ENCODE peak calls at places on chromosome 18, in five cellular contexts. I is A673, D is type B pancreatic cell, X is GM10248, E is IMR-90. N is an unnamed sample.

GRCh38 chr18:21179590-21180220 is 62.3 kb upstream of the GREB1L start:
- DNase-seq in X (peak), E (peak), I (peak), D (no peak), N (peak)

GRCh38 chr18:44039826-44040225 is 640.9 kb upstream of the SETBP1 start:
- DNase-seq in X (no peak), E (no peak), I (no peak), D (no peak), N (no peak)

GRCh38 chr18:13703899-13704298 is 22.5 kb downstream of the FAM210A start:
- DNase-seq in I (no peak), X (no peak), D (no peak), E (peak), N (no peak)

GRCh38 chr18:59881728-59882685 is 17.8 kb upstream of the PMAIP1 start:
- DNase-seq in I (peak), D (no peak), E (peak), X (no peak), N (peak)

GRCh38 chr18:58998421-58999203 is 133.9 kb downstream of the ZNF532 start:
- DNase-seq in D (no peak), X (no peak), E (peak), I (peak), N (peak)

GRCh38 chr18:55404811-55405654 is 183.0 kb downstream of the TCF4 start:
- DNase-seq in I (no peak), D (no peak), X (no peak), E (no peak), N (no peak)

GRCh38 chr18:59501876-59502221 is 142.8 kb upstream of the LMAN1 start:
- DNase-seq in D (no peak), I (no peak), E (no peak), X (no peak), N (no peak)

GRCh38 chr18:79939096-79939495 is 12.4 kb downstream of the SLC66A2 start:
- DNase-seq in I (no peak), X (no peak), E (no peak), D (no peak), N (no peak)

GRCh38 chr18:61203151-61203550 is 130.1 kb upstream of the CDH20 start:
- DNase-seq in X (no peak), E (no peak), D (no peak), I (no peak), N (peak)

GRCh38 chr18:59885579-59886163 is 14.1 kb upstream of the PMAIP1 start:
- DNase-seq in D (no peak), X (peak), I (peak), E (peak), N (peak)

GRCh38 chr18:56460590-56460989 is 177.8 kb downstream of the TXNL1 start:
- DNase-seq in I (no peak), E (no peak), D (no peak), X (no peak), N (no peak)

GRCh38 chr18:56458770-56459450 is 179.5 kb downstream of the TXNL1 start:
- DNase-seq in D (no peak), E (no peak), I (no peak), X (no peak), N (no peak)

GRCh38 chr18:56459451-56459777 is 179.0 kb downstream of the TXNL1 start:
- DNase-seq in E (no peak), D (no peak), X (no peak), I (no peak), N (no peak)

DNA sequence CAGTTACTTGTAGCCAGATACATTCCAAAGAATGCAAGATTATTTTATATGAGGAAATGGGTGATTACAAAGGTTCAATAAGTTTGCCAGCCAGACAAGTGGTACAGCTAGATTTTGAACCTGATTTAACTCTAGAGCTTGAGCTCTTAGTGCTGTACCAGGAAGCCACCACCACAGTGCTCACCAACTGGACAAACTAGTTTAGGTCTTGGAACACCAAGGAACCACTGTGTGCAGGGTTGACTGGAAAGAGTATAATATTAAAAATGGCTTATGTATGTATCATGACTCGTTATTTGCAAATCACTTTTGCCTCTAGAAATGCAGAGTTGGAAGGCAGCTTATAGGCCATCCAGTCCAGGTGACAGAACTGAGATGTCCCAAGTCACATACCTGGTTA is 177.2 kb downstream of the TXNL1 start:
- DNase-seq in D (no peak), I (no peak), E (no peak), X (no peak), N (no peak)
- TF ChIP-seq CTCF in D (no peak), I (no peak), E (no peak), X (no peak), N (no peak)

DNA sequence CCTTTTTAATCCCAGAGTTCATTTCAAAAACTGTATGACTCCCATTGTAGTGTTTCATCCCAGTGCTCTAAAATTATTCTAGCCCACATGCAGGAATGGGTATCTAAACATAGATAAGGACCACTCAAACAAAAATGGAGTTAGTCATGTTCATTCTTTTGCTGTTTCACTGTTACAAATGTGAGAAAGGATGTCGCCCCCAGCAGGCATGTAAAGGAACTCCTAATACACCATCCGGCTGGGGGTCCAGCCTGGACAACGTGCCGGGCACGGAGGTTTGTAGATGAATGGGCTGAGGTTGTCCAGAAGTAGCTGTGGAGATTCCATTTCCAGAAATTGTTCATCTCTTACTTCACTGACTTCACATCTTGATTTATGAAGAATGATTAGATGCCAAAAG is 101.9 kb upstream of the RAB12 start:
- DNase-seq in I (peak), X (no peak), E (peak), D (no peak), N (peak)
- TF ChIP-seq CTCF in I (peak), X (no peak), E (peak), D (peak), N (peak)

GRCh38 chr18:2134364-2134763 is 436.9 kb downstream of the METTL4 start:
- DNase-seq in X (no peak), D (no peak), E (no peak), I (no peak), N (no peak)
- TF ChIP-seq CTCF in X (no peak), D (peak), E (no peak), I (no peak), N (peak)

DNA sequence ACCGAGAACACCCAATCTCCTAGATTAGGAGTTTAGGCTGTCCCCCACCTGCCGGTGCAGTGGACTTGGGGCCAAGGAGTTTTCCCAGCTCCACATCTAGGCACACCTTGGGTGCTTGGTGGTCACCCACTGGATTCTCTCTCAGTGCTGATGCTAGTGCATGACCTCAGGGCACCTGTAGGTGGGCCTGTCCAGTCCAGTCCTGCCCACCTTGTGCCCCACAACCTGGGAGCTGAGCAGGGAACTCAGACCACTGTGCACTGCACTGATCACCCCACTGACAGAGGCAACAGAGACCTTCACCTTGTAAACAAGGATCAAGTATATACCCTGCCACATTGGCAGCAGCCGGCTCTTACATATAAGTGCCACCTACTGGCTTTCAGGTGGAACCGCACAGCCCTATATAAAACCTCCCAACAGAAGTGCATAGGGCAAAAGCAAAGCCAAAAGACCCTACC is 12.7 kb upstream of the CDH19 start:
- DNase-seq in X (no peak), I (peak), D (no peak), E (no peak), N (no peak)
- TF ChIP-seq CTCF in X (peak), I (peak), D (peak), E (no peak), N (peak)

DNA sequence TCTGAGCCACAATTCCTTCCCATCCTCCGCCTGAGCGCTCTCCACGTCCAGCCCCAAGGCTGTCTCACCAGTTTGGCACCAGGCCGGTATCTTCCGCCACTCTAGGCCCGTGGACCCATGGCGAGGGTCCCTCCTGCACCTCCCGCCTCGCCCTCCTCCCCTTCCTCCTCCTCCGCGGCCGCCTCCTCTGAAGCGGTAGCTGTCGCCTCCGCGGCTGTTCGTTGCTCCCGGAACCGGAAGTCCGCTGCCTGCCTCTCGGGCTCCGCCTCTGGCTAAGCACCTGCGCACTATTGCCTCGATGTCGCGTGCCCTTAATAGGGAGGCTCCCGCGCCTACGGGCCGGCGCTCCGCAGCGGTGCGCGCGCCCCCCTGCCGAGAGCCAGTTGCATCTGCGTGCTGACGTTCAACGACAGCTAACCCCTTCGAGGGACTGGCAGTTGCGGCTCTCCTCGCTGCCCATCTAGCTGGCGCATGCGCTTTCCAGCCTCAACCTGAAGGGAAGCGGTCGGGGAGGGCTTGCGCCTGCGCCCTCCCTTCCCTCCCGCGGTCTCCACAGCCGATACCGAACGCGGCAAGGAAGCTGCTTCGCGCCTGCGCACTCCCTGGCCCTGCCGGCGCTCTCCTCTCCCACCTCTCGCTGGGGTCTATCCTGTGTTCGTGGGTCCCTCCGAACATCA is at the start of gene MBD1:
- DNase-seq in I (peak), E (peak), D (peak), X (peak), N (peak)
- TF ChIP-seq CTCF in I (no peak), E (peak), D (peak), X (no peak), N (peak)